ENCODE peak calls at places on chromosomes 3 and 15, in nine cellular contexts. H is dorsolateral prefrontal cortex, L is lung, V is LNCaP clone FGC, G is right atrium auricular region, U is GM06990, D is cardiac fibroblast, C is sigmoid colon, M is mucosa of descending colon. S is an unnamed sample.

GRCh38 chr3:33360136-33360825 is 79.9 kb downstream of the UBP1 start:
- DNase-seq in M (no peak), D (peak; percentile 93), C (no peak), G (no peak), V (peak; percentile 53), H (no peak), U (no peak), L (no peak), S (peak; percentile 41)

GRCh38 chr3:5021571-5022092 is 42.4 kb downstream of the BHLHE40 start:
- DNase-seq in L (no peak), V (no peak), H (no peak), M (no peak), C (no peak), D (peak; percentile 85), G (no peak), U (no peak), S (peak; percentile 41)

GRCh38 chr3:101848326-101848725 is 988 bp upstream of the NFKBIZ start:
- DNase-seq in M (no peak), G (no peak), D (no peak), H (no peak), C (no peak), L (no peak), U (no peak), V (no peak), S (no peak)

GRCh38 chr3:132654190-132654589 is 5.4 kb downstream of the ACAD11 start:
- DNase-seq in U (no peak), V (no peak), G (no peak), L (no peak), C (no peak), H (no peak), D (no peak), M (no peak), S (no peak)

GRCh38 chr15:63887630-63888029 is 53.9 kb upstream of the HERC1 start:
- DNase-seq in V (no peak), D (no peak), H (no peak), U (no peak), M (no peak), L (no peak), G (no peak), C (no peak), S (no peak)

GRCh38 chr15:91887921-91888373 is 34.4 kb downstream of the SLCO3A1 start:
- DNase-seq in H (no peak), G (no peak), M (no peak), V (no peak), C (no peak), U (no peak), D (no peak), L (no peak), S (no peak)

GRCh38 chr3:40971191-40972168 is 227.8 kb upstream of the CTNNB1 start:
- DNase-seq in C (peak; percentile 93), H (no peak), V (no peak), L (peak; percentile 86), G (peak; percentile 91), U (peak; percentile 80), D (peak; percentile 100), M (peak; percentile 68), S (peak; percentile 29)

GRCh38 chr3:148219995-148220394 is 477.7 kb upstream of the AGTR1 start:
- DNase-seq in V (no peak), U (no peak), L (no peak), M (no peak), H (no peak), G (no peak), D (no peak), C (no peak), S (no peak)

GRCh38 chr15:74725845-74726773 is 781 bp upstream of the CYP1A1 start:
- DNase-seq in H (peak; percentile 20), G (no peak), L (no peak), C (no peak), V (no peak), M (peak; percentile 60), U (peak; percentile 64), D (no peak), S (no peak)

GRCh38 chr3:50655009-50655830 is 19.5 kb upstream of the DOCK3 start:
- DNase-seq in V (no peak), D (peak; percentile 22), L (no peak), G (no peak), H (no peak), M (no peak), C (no peak), U (no peak), S (no peak)

GRCh38 chr3:147699175-147699838 is 290.1 kb downstream of the ZIC1 start:
- DNase-seq in V (no peak), L (no peak), G (no peak), C (no peak), M (no peak), D (peak; percentile 63), H (no peak), U (no peak), S (peak; percentile 93)

GRCh38 chr15:60793656-60794055 is 314.7 kb upstream of the ICE2 start:
- DNase-seq in H (no peak), M (no peak), V (no peak), C (no peak), D (no peak), U (no peak), L (no peak), G (no peak), S (no peak)

GRCh38 chr3:106683931-106684330 is 693.3 kb upstream of the CCDC54 start:
- DNase-seq in G (no peak), C (no peak), D (no peak), M (no peak), V (no peak), U (no peak), L (no peak), H (no peak), S (no peak)

GRCh38 chr3:128763967-128764366 is 38.0 kb downstream of the RAB7A start:
- DNase-seq in M (no peak), U (no peak), G (no peak), H (no peak), D (no peak), V (no peak), C (no peak), L (no peak), S (no peak)

GRCh38 chr3:172341482-172342059 is 106.7 kb downstream of the GHSR start:
- DNase-seq in C (no peak), H (no peak), D (peak; percentile 72), G (no peak), L (no peak), U (peak; percentile 17), M (no peak), V (peak; percentile 46), S (no peak)

GRCh38 chr3:111210003-111210699 is 138.5 kb downstream of the NECTIN3 start:
- DNase-seq in H (no peak), U (no peak), L (no peak), C (no peak), V (no peak), D (peak; percentile 46), M (no peak), G (no peak), S (no peak)

GRCh38 chr15:95018888-95019545 is 787.7 kb downstream of the MCTP2 start:
- DNase-seq in M (no peak), C (no peak), H (no peak), V (no peak), G (no peak), D (peak; percentile 90), L (no peak), U (no peak), S (peak; percentile 84)

GRCh38 chr3:189508784-189509489 is 122.3 kb upstream of the TP63 start:
- DNase-seq in M (no peak), L (no peak), G (no peak), U (no peak), C (no peak), D (no peak), H (no peak), V (no peak), S (no peak)

DNA sequence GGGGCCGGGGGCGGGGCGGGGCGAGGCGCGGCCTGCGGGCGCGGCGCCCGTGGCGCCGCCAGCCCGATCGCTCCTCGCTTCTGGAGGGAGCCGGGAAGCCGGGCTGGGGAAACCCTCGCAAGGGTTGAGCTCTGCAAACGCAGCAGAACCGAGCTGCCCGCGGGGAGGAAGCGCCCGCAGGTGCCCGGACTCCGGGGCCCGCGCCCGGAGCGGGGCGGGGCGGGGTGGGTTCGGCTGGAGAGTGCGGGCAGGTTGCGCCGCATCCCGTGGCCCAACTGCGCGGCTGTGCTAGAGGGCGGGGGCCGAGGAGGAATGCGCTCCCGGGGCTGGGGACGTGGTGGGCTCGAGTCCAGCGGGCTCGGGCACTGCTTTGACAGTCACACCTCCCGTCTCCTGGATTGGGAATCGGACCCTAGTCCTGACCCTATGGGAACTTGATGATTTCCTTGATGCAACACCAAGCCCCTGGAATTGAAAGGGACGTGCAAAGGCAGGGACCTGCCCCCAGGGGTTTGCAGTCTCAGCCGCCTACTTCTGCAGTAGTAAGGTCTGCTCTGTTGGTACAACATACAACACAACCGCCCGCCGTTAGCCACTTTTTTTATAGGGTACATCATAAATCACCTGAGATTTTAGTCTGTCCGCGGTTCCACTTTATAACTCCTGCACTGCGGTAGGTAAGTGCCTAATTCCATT is 34.3 kb downstream of the ZBTB38 start:
- DNase-seq in M (peak; percentile 77), C (peak; percentile 89), D (peak; percentile 69), U (peak; percentile 62), G (peak; percentile 71), H (peak; percentile 70), L (peak; percentile 64), V (peak; percentile 21), S (no peak)
- TF ChIP-seq CTCF in M (no peak), C (no peak), D (no peak), U (no peak), G (no peak), H (no peak), L (no peak), V (no peak), S (peak; percentile 8)

DNA sequence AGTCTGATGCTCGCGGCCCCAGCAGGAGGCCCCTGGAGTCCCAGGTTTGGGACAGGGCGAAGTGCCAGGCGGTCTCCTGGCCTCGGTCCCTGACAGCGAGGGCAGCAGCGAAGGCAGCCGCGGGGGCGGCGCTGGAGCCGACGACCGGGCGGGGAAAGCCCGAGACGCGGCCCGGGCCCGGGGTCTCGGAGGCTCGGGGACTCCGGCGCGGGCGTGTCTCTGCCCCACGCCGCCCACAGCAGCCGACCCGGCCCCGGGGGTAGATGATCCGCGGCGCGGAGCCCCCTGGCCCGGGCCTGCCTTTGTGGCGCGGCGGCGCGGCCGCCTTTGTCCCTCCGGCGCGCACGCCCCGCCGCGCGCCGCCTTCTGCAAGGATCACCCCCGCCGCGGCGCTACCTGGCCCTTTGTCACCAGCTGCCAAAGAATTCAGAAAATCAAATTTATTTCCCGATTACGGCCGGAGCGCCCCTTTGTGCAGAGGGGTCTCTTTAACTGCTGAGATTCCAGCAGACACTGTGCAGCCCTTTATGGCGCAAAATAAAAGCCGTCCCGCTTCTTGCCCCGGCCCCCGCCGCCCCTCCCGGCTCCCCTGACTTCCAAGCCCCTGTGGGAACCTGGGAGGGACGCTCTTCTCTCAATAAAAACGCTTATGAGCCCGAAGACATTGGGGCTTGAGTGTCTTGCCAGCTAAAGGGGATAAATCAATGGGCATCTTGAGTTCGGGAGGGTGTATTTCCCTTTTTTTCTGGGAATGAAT is 68.3 kb downstream of the HES1 start:
- DNase-seq in G (no peak), C (no peak), L (no peak), V (no peak), H (no peak), D (no peak), M (no peak), U (no peak), S (no peak)
- H3K4me3 ChIP-seq in G (no peak overlapping the region), C (peak overlapping the region; percentile 43), L (peak overlapping the region; percentile 29), V (no peak overlapping the region), H (peak overlapping the region; percentile 45), D (no peak overlapping the region), M (no peak overlapping the region), U (peak overlapping the region; percentile 51), S (peak overlapping the region; percentile 49)

GRCh38 chr15:66151809-66152208 is 101.7 kb downstream of the MEGF11 start:
- DNase-seq in M (no peak), U (no peak), C (no peak), G (no peak), V (no peak), D (no peak), L (no peak), H (no peak), S (no peak)
- TF ChIP-seq CTCF in M (no peak), U (no peak), C (no peak), G (no peak), V (peak; percentile 19), D (no peak), L (no peak), H (no peak), S (peak; percentile 4)

GRCh38 chr3:52244061-52244628 is 1.4 kb upstream of the PPM1M start:
- DNase-seq in D (peak; percentile 60), U (peak; percentile 82), C (peak; percentile 72), G (no peak), H (no peak), L (peak; percentile 51), M (peak; percentile 60), V (no peak), S (no peak)
- H3K4me3 ChIP-seq in D (no peak overlapping the region), U (peak overlapping the region; percentile 76), C (no peak overlapping the region), G (no peak overlapping the region), H (no peak overlapping the region), L (peak overlapping the region; percentile 8), M (no peak overlapping the region), V (no peak overlapping the region), S (no peak overlapping the region)